ENCODE peak calls at places on chromosomes 16 and 17, in ten cellular contexts. N is GM13977, C is Calu3, O is AG10803, B is neural crest cell, L is NB4, W is ascending aorta, M is mucosa of descending colon, U is Peyer's patch, Z is choroid plexus epithelial cell. E is an unnamed sample.

GRCh38 chr16:86398622-86399021 is 111.7 kb upstream of the FOXF1 start:
- DNase-seq in B (no peak), M (no peak), Z (peak), U (no peak), W (no peak), O (no peak), N (no peak), L (no peak), C (no peak), E (no peak)

GRCh38 chr17:66165537-66166123 is 26.3 kb downstream of the CEP112 start:
- DNase-seq in L (peak), W (no peak), C (peak), O (peak), Z (peak), U (no peak), B (peak), N (peak), M (peak), E (peak)

GRCh38 chr17:61570118-61570517 is 20.9 kb downstream of the NACA2 start:
- DNase-seq in W (no peak), B (no peak), Z (peak), M (no peak), L (no peak), O (no peak), C (no peak), N (no peak), U (no peak), E (no peak)

GRCh38 chr17:967122-967521 is 12.5 kb downstream of the NXN start:
- DNase-seq in C (no peak), L (no peak), U (no peak), N (no peak), O (no peak), W (no peak), Z (no peak), B (no peak), M (no peak), E (no peak)

GRCh38 chr17:57577751-57578607 is 167.1 kb downstream of the CCDC182 start:
- DNase-seq in Z (peak), N (no peak), B (peak), U (no peak), O (peak), C (no peak), W (no peak), L (peak), M (peak), E (no peak)

GRCh38 chr16:84925092-84925772 is 86.1 kb downstream of the ZDHHC7 start:
- DNase-seq in U (peak), O (peak), Z (peak), C (peak), B (no peak), L (peak), N (peak), M (peak), W (no peak), E (peak)

GRCh38 chr17:36072431-36073121 is 8.5 kb downstream of the CCL18 start:
- DNase-seq in W (no peak), C (peak), Z (peak), N (peak), L (peak), B (peak), U (peak), M (peak), O (peak), E (peak)

GRCh38 chr17:14775761-14776492 is 475.0 kb downstream of the HS3ST3B1 start:
- DNase-seq in U (no peak), Z (peak), O (peak), W (no peak), C (no peak), L (no peak), M (no peak), B (no peak), N (no peak), E (no peak)

GRCh38 chr17:2346475-2346874 is 9.2 kb downstream of the SGSM2 start:
- DNase-seq in W (no peak), U (no peak), Z (no peak), C (no peak), O (no peak), M (no peak), N (no peak), B (no peak), L (no peak), E (no peak)

GRCh38 chr17:4033751-4034251 is 69.6 kb upstream of the ATP2A3 start:
- DNase-seq in M (peak), Z (no peak), B (no peak), O (no peak), U (no peak), C (no peak), L (no peak), N (no peak), W (no peak), E (no peak)

GRCh38 chr17:5581655-5582054 is 2.7 kb downstream of the NLRP1 start:
- DNase-seq in N (no peak), W (no peak), B (no peak), U (no peak), Z (no peak), O (no peak), M (no peak), L (no peak), C (no peak), E (no peak)

GRCh38 chr17:10032142-10032541 is 127.1 kb upstream of the RCVRN start:
- DNase-seq in B (no peak), Z (no peak), C (peak), W (no peak), N (no peak), L (no peak), U (no peak), M (no peak), O (peak), E (no peak)

GRCh38 chr17:62194401-62194800 is 129.3 kb upstream of the MED13 start:
- DNase-seq in L (no peak), Z (no peak), N (no peak), M (no peak), C (no peak), B (no peak), W (no peak), U (no peak), O (no peak), E (no peak)

GRCh38 chr17:27760069-27760885 is 40.1 kb downstream of the NOS2 start:
- DNase-seq in Z (peak), C (peak), O (peak), N (peak), B (peak), L (peak), M (peak), U (peak), W (peak), E (peak)

GRCh38 chr16:84879569-84880487 is 60.0 kb downstream of the CRISPLD2 start:
- DNase-seq in M (no peak), U (no peak), L (no peak), W (no peak), O (no peak), B (no peak), N (no peak), C (peak), Z (no peak), E (no peak)

GRCh38 chr17:48726916-48727286 is 1.6 kb downstream of the HOXB13 start:
- DNase-seq in O (no peak), L (no peak), U (no peak), B (no peak), Z (no peak), N (no peak), C (no peak), W (no peak), M (peak), E (no peak)

GRCh38 chr16:1154291-1154886 is 1.5 kb downstream of the CACNA1H start:
- DNase-seq in U (no peak), L (no peak), Z (no peak), O (no peak), N (no peak), W (no peak), M (peak), B (no peak), C (no peak), E (no peak)

GRCh38 chr16:1152123-1152638 is 725 bp upstream of the CACNA1H start:
- DNase-seq in C (no peak), W (no peak), B (peak), N (no peak), U (peak), M (no peak), Z (no peak), O (no peak), L (no peak), E (no peak)

GRCh38 chr16:1153480-1154160 is 714 bp downstream of the CACNA1H start:
- DNase-seq in B (no peak), M (no peak), U (no peak), Z (no peak), C (no peak), L (no peak), O (no peak), N (no peak), W (no peak), E (no peak)

GRCh38 chr16:1151424-1152122 is 1.3 kb upstream of the CACNA1H start:
- DNase-seq in C (no peak), N (no peak), Z (no peak), M (no peak), W (no peak), B (no peak), L (no peak), U (no peak), O (no peak), E (no peak)

DNA sequence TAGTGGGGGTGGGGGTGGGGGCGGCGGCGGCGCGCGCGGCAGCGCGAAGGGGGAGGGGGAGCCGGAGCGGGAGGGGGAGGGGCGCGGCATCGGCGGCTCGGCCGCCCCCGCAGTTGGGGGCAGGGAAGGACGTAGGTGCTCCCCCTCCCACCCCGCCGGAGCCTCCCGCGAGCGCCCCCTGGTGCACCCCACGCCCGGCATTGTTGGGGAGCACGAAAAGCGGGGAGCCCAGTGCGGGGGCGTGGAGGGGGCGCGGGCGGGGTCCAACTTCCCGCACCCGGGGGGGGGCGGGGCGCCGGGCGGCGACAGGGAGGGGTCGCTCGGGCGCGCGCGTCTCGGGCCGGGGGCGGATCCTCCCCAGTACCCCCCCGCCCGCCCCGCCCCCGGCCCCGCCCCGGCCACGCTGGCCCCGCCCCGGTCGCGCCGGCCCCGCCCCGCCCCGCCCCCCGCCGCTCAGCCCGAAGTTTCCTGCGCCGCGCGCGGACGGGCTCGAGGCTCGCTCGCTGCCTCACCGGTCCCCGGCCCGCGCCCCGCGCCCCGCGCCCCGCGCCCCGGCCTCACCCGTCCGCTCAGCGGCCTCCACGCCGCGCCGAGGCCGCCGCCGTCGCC is at the start of gene CACNA1H:
- DNase-seq in C (no peak), B (peak), W (no peak), O (no peak), L (no peak), U (peak), Z (no peak), M (peak), N (peak), E (peak)
- TF ChIP-seq CTCF in C (no peak), B (peak), W (no peak), O (no peak), L (no peak), U (no peak), Z (peak), M (no peak), N (no peak), E (no peak)

DNA sequence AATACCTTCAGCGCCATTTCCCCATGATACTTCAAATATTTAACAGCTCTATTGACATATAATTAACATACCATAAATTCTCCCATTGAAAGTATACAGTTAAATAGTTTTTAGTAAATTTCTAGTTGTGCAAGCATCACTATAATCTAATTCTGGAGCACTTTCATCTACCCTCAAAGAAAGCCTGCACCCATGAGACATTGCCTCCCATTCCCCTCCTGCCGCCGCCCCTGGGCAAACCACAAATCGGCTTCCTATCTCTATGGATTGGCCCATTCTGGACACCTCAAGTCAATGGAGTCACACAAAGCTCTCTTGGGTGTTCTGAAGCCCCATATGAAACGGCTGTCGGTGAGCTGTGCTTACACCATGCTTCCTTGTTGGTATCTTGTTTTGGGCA is 77.3 kb upstream of the CBX4 start:
- DNase-seq in B (no peak), M (no peak), C (no peak), U (no peak), N (no peak), Z (no peak), O (no peak), L (no peak), W (no peak), E (no peak)
- TF ChIP-seq CTCF in B (no peak), M (no peak), C (no peak), U (no peak), N (no peak), Z (no peak), O (no peak), L (no peak), W (no peak), E (no peak)

DNA sequence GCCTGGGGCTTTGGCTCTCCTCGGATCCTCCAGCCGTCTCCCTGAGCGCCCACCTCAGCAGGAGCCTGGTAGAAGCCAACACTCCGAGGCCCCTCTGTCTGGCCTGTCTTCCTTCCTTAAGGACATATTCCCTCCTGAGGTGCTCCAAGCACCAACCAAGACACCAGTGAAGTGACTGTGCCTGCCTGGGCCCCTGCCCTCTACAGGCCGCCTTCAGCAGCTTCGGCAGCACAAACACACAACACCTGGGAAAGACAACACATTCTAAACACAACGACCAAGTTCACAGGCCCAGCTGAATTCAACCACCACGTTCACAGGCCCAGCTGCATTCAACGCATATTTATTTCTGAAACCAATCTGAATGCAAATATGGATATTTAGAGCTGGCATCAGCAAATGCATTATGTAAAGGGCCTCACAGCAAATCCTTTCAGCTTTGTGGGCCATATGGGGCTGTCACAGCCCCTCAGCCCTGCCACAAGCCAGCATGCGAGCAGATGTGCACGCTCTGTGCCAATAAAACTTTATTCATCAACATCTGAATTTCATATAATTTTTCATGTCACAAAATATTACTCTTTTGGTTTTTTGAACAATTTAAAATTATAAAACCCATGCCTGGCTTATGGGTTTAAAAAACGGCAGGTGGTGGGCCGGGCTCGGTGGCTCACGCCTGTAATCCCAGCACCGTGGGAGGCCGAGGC is 12.2 kb downstream of the GALNS start:
- DNase-seq in U (no peak), O (no peak), Z (no peak), M (no peak), N (no peak), C (no peak), W (no peak), L (peak), B (no peak), E (no peak)
- TF ChIP-seq CTCF in U (no peak), O (no peak), Z (peak), M (no peak), N (no peak), C (no peak), W (no peak), L (peak), B (peak), E (no peak)

DNA sequence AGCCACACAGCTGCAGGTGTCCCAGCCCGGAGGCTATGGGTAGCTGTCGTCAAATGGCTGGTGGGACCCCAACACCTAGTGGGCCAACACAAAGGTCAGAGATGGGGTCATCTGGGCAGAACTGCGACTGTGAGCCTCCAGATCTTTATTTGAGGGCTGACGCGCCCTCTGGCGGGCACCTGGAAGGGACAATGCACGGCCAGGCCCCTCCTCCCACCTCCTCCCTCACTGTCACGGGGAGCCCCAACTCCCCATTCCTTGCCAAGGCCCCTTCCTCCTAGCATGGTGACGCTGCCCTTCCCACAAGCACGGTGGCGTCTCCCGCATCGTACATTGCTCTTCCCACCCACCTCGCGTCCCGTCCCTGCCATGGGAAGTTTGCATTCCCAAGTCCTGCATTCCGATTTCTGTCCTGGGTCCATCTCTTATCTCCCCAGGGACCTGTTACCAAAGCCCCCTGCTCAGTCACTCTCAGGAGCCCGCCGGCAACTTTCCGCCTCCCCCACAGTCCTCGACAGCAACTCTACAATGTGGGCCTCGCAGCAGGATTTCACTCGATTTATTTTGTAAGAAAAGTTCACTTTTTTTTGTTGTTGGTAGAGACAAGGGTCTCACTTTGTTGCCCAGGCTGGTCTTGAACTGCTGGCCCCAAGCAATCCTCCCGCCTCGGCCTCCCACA is 1.0 kb downstream of the TLE7 start:
- DNase-seq in C (no peak), W (no peak), U (no peak), B (no peak), M (no peak), O (no peak), N (peak), L (peak), Z (no peak), E (peak)
- TF ChIP-seq CTCF in C (no peak), W (no peak), U (no peak), B (peak), M (no peak), O (no peak), N (peak), L (peak), Z (peak), E (peak)

DNA sequence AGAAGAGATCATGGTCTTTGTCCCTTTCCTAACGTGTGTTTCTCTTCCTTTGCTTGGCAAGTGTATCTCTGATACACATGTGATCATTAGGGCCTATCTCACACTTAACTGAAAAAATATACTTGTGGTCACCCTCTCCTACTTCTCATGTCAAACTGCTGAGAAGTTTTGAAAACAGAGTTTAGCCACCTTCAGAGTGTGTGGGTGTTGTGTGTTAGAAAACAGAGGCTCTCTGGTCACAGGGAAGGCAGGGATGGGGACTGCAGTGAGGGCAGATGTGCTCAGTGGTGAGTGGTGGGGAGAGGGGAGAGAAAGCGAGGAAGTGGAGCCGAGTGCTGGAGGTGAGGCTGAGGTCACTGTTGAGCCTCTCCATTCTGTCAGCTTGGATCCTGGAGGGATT is 29.4 kb downstream of the GRB7 start:
- DNase-seq in W (no peak), M (no peak), U (no peak), B (no peak), N (no peak), C (no peak), O (no peak), Z (no peak), L (no peak), E (peak)
- TF ChIP-seq CTCF in W (no peak), M (no peak), U (no peak), B (no peak), N (no peak), C (no peak), O (no peak), Z (no peak), L (no peak), E (no peak)

GRCh38 chr17:68509151-68510057 is 2.8 kb upstream of the PRKAR1A start:
- DNase-seq in U (peak), L (peak), Z (no peak), B (no peak), M (peak), C (no peak), N (no peak), O (no peak), W (no peak), E (no peak)

GRCh38 chr17:68512967-68513474 is 791 bp downstream of the PRKAR1A start:
- DNase-seq in O (peak), N (no peak), B (no peak), U (peak), W (peak), L (peak), C (peak), Z (peak), M (peak), E (no peak)

GRCh38 chr17:68511671-68512246 is 471 bp upstream of the PRKAR1A start:
- DNase-seq in U (peak), C (peak), M (peak), Z (peak), W (peak), O (peak), L (peak), B (peak), N (peak), E (peak)

GRCh38 chr17:68512247-68512966 is at the start of gene PRKAR1A:
- DNase-seq in L (peak), U (peak), O (peak), Z (peak), C (peak), W (peak), N (peak), M (peak), B (peak), E (peak)

GRCh38 chr17:68511254-68511670 is 968 bp upstream of the PRKAR1A start:
- DNase-seq in U (no peak), W (peak), Z (no peak), B (no peak), N (no peak), O (no peak), M (peak), L (no peak), C (no peak), E (no peak)
- TF ChIP-seq CTCF in U (no peak), W (no peak), Z (peak), B (peak), N (peak), O (no peak), M (no peak), L (no peak), C (no peak), E (no peak)

GRCh38 chr17:19785854-19786253 is 37.8 kb upstream of the ALDH3A1 start:
- DNase-seq in M (no peak), N (no peak), W (no peak), C (no peak), L (peak), B (no peak), O (no peak), U (no peak), Z (peak), E (no peak)
- TF ChIP-seq CTCF in M (no peak), N (no peak), W (no peak), C (no peak), L (peak), B (no peak), O (no peak), U (no peak), Z (peak), E (no peak)

GRCh38 chr16:78100162-78100467 is 661 bp downstream of the WWOX start:
- DNase-seq in N (no peak), U (no peak), B (no peak), O (no peak), M (peak), W (no peak), Z (no peak), L (no peak), C (no peak), E (no peak)
- TF ChIP-seq CTCF in N (no peak), U (no peak), B (no peak), O (no peak), M (no peak), W (no peak), Z (no peak), L (no peak), C (no peak), E (no peak)

DNA sequence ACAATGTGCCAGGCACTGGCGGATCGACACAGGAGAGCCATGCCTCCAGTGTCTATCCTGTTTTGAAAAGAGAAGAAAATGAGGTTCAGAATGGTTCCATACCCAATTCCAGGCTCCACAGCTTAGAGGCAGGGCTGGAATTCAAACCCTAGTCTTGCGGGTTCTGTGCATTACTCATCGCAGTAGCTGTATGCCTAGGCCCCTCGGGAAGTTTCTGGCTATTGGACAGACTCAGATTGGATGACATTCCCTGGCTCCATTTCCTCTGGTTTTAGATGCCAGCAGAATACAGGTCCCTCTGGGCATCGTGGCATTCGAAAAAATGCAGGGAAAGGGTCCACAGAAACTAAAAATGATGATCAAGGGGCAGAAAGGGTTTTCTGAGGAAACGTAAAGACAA is 184.7 kb downstream of the COPRS start:
- DNase-seq in U (no peak), W (no peak), L (no peak), B (no peak), Z (peak), C (no peak), M (no peak), O (peak), N (no peak), E (no peak)
- TF ChIP-seq CTCF in U (no peak), W (no peak), L (no peak), B (no peak), Z (no peak), C (no peak), M (no peak), O (no peak), N (no peak), E (no peak)